ENCODE peak calls at places on chromosome 17, in ten cellular contexts. A is GM12891, Q is tibial nerve, W is A549, L is body of pancreas, Z is heart left ventricle, M is GM12892, C is HepG2, U is spleen, P is IMR-90. Y is an unnamed sample.

GRCh38 chr17:68299817-68300216 is 8.5 kb downstream of the ARSG start:
- DNase-seq in A (no peak), Q (no peak), W (no peak), L (no peak), Z (no peak), M (no peak), C (no peak), U (no peak), P (no peak), Y (no peak)

GRCh38 chr17:78307887-78308633 is 51.8 kb downstream of the SOCS3 start:
- DNase-seq in A (no peak), Q (no peak), W (no peak), L (peak), Z (no peak), M (no peak), C (peak), U (no peak), P (no peak), Y (no peak)

GRCh38 chr17:65656390-65657250 is 95.2 kb upstream of the AXIN2 start:
- DNase-seq in A (no peak), Q (no peak), W (peak), L (no peak), Z (no peak), M (no peak), C (peak), U (no peak), P (peak), Y (no peak)

GRCh38 chr17:43871947-43872690 is 25.1 kb downstream of the CD300LG start:
- DNase-seq in A (no peak), Q (no peak), W (no peak), L (no peak), Z (no peak), M (no peak), C (no peak), U (no peak), P (no peak), Y (no peak)

GRCh38 chr17:78184311-78184710 is 2.5 kb downstream of the TK1 start:
- DNase-seq in A (no peak), Q (no peak), W (no peak), L (peak), Z (no peak), M (no peak), C (no peak), U (no peak), P (no peak), Y (no peak)

GRCh38 chr17:41512789-41513547 is 5.7 kb downstream of the KRT15 start:
- DNase-seq in A (no peak), Q (no peak), W (no peak), L (no peak), Z (no peak), M (no peak), C (no peak), U (no peak), P (no peak), Y (no peak)

GRCh38 chr17:16474012-16474725 is 17.8 kb downstream of the LRRC75A start:
- DNase-seq in A (no peak), Q (no peak), W (no peak), L (no peak), Z (no peak), M (no peak), C (no peak), U (no peak), P (peak), Y (no peak)

GRCh38 chr17:46190763-46191162 is 2.5 kb downstream of the KANSL1 start:
- DNase-seq in A (no peak), Q (no peak), W (no peak), L (no peak), Z (no peak), M (no peak), C (no peak), U (no peak), P (peak), Y (no peak)

GRCh38 chr17:49071106-49071505 is 61.5 kb upstream of the B4GALNT2 start:
- DNase-seq in A (no peak), Q (no peak), W (no peak), L (no peak), Z (no peak), M (no peak), C (no peak), U (no peak), P (peak), Y (no peak)

GRCh38 chr17:82497483-82498405 is 21.8 kb upstream of the FOXK2 start:
- DNase-seq in A (no peak), Q (no peak), W (peak), L (peak), Z (no peak), M (no peak), C (no peak), U (peak), P (peak), Y (no peak)

GRCh38 chr17:83119987-83120864 is 40.8 kb downstream of the METRNL start:
- DNase-seq in A (peak), Q (no peak), W (peak), L (no peak), Z (peak), M (peak), C (no peak), U (peak), P (no peak), Y (no peak)

GRCh38 chr17:17542906-17543635 is 46.9 kb upstream of the RASD1 start:
- DNase-seq in A (no peak), Q (no peak), W (no peak), L (peak), Z (peak), M (no peak), C (no peak), U (no peak), P (no peak), Y (no peak)

GRCh38 chr17:48492401-48493298 is 38.2 kb downstream of the HOXB1 start:
- DNase-seq in A (peak), Q (peak), W (peak), L (peak), Z (peak), M (peak), C (no peak), U (peak), P (peak), Y (peak)

DNA sequence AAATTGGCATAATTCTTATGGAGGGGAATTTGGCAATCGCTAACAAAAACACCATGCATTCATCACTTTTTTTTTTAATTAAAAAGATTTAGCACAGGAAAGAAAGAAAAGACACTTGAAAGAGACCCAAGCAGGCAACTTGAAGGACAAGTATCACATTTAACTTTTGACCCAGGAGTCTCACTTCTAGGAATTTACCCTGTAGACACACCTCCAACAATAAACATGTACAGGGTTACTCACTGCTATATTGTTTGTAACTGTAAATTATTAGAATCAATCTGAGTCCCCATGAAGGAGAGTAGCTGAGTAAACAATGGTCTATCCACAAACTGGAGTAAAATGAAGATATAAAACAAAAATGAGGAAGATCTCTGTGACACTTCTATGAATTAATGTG is 10.1 kb downstream of the KIAA0753 start:
- DNase-seq in A (no peak), Q (no peak), W (no peak), L (no peak), Z (no peak), M (no peak), C (no peak), U (no peak), P (no peak), Y (no peak)
- TF ChIP-seq POLR2A in A (no peak), Q (no peak), W (no peak), L (no peak), Z (no peak), M (no peak), C (no peak), U (no peak), P (no peak), Y (no peak)

DNA sequence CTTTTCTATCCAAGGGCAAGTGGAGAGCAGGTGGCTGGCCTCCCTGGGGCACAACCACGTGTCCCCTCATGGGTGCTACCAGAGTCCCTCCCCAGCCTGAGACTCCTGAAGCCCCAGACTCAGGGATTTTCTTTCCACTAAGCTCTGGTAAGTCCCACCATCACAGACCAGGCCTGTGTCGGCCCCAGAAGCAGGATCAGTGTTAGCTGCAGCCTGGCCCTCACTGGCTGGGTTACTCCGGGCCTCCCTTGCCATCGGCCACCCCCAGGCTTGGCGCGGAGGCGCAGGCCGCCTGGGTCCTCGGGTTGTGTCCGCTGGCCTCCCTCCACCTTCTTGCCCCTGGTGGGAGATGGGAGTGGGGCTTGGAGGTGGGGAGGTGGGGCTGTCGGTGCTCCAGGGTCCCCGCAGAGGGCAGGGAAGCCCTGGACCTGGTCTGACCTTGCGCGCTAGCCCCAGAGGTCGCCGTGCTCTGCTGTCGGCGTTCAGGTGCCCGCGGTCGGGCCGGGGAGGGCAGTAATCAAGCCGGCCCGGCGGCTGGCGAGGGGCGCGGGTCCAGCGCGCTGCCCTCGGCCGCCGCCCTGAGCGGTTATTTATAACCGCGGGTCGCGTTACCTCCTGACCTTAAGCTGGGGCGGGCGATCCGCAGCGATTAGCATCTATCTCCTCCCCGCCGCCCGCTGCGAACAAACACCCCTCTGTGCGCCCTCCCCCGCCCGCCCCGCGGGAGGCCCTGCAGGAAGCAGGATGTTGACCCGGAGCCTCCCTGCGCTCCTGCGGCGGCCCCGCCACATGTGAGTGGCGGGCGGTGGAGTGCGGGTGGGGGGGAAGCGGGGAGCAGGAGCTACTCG is 78.1 kb upstream of the TOB1 start:
- DNase-seq in A (peak), Q (peak), W (peak), L (peak), Z (peak), M (peak), C (peak), U (peak), P (peak), Y (peak)
- TF ChIP-seq POLR2A in A (no peak), Q (peak), W (peak), L (peak), Z (no peak), M (no peak), C (peak), U (no peak), P (no peak), Y (no peak)

GRCh38 chr17:81050645-81051625 is 16.0 kb downstream of the BAIAP2 start:
- DNase-seq in A (no peak), Q (no peak), W (no peak), L (no peak), Z (no peak), M (no peak), C (no peak), U (no peak), P (no peak), Y (no peak)

GRCh38 chr17:81053043-81053970 is 18.4 kb downstream of the BAIAP2 start:
- DNase-seq in A (no peak), Q (no peak), W (no peak), L (no peak), Z (no peak), M (no peak), C (no peak), U (no peak), P (no peak), Y (no peak)

GRCh38 chr17:81049973-81050551 is 15.1 kb downstream of the BAIAP2 start:
- DNase-seq in A (no peak), Q (no peak), W (peak), L (peak), Z (peak), M (no peak), C (no peak), U (no peak), P (no peak), Y (peak)

GRCh38 chr17:81054308-81054707 is 19.4 kb downstream of the BAIAP2 start:
- DNase-seq in A (no peak), Q (no peak), W (no peak), L (no peak), Z (no peak), M (no peak), C (no peak), U (no peak), P (no peak), Y (no peak)

GRCh38 chr17:81052199-81052997 is 17.4 kb downstream of the BAIAP2 start:
- DNase-seq in A (no peak), Q (no peak), W (no peak), L (no peak), Z (no peak), M (no peak), C (no peak), U (no peak), P (no peak), Y (no peak)
- TF ChIP-seq POLR2A in A (no peak), Q (no peak), W (no peak), L (no peak), Z (no peak), M (no peak), C (no peak), U (no peak), P (no peak), Y (no peak)

GRCh38 chr17:7583253-7584109 is at the start of gene MPDU1:
- DNase-seq in A (peak), Q (peak), W (peak), L (peak), Z (peak), M (peak), C (peak), U (peak), P (peak), Y (no peak)
- TF ChIP-seq POLR2A in A (peak), Q (no peak), W (peak), L (peak), Z (no peak), M (peak), C (peak), U (peak), P (peak), Y (peak)

DNA sequence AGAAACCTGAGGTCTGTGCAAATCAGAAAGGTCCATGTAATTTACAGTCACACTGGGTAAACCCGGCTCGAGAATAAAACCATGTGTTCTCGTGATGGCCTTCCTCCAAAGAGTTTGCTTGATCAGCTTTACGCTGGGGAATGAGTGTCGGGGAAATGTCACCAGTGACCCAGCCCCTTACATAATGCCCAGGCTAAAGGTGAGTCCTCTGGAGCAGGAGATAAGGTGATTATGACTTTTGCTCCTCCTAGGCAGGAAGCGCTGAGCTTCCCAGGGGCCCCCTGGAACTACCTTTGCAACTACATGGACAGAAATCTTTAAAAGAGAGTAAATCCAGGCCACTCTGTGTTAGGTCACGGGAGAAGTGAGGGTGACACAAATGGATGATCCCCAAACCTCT is 15.7 kb downstream of the SLC6A4 start:
- DNase-seq in A (no peak), Q (no peak), W (no peak), L (no peak), Z (no peak), M (no peak), C (no peak), U (peak), P (no peak), Y (no peak)
- TF ChIP-seq POLR2A in A (no peak), Q (no peak), W (no peak), L (no peak), Z (no peak), M (no peak), C (no peak), U (no peak), P (no peak), Y (no peak)

GRCh38 chr17:27778193-27778592 is 22.1 kb downstream of the NOS2 start:
- DNase-seq in A (no peak), Q (no peak), W (no peak), L (no peak), Z (no peak), M (no peak), C (no peak), U (no peak), P (peak), Y (peak)
- TF ChIP-seq POLR2A in A (no peak), Q (no peak), W (no peak), L (no peak), Z (no peak), M (no peak), C (no peak), U (no peak), P (no peak), Y (no peak)

DNA sequence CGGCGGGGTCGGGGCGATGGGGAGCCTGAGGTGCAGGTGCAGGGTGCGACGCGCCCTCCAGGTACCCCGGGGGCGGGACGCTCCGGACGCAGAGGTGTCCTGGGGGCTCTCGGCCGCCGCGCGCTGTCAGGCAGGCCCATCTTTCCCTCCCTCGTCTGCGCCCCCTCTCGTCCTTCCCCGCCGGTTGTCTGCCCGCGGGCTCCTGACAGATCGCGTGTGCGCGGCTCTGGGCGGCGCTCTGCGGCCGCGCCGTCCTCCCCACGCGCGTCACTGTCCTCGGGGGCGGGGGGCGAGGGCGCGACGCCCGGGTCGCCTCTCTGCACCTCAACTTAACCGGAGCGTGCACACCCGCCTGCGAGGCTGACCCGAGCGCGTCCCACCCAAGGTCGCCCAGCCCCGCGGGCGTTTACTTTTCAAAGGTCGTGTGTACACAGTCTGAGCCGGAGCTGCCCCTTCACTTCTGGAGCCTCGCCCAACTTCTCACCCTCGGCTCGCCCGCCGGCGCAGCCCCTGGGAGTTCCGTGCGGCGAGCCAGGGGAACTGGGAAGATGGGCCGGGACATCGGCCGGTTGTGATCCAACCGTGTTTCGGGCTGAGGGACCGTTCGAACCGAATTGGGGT is 512 bp downstream of the AKAP1 start:
- DNase-seq in A (no peak), Q (peak), W (peak), L (peak), Z (peak), M (peak), C (peak), U (no peak), P (peak), Y (peak)
- TF ChIP-seq POLR2A in A (no peak), Q (no peak), W (no peak), L (no peak), Z (peak), M (no peak), C (peak), U (no peak), P (no peak), Y (no peak)

DNA sequence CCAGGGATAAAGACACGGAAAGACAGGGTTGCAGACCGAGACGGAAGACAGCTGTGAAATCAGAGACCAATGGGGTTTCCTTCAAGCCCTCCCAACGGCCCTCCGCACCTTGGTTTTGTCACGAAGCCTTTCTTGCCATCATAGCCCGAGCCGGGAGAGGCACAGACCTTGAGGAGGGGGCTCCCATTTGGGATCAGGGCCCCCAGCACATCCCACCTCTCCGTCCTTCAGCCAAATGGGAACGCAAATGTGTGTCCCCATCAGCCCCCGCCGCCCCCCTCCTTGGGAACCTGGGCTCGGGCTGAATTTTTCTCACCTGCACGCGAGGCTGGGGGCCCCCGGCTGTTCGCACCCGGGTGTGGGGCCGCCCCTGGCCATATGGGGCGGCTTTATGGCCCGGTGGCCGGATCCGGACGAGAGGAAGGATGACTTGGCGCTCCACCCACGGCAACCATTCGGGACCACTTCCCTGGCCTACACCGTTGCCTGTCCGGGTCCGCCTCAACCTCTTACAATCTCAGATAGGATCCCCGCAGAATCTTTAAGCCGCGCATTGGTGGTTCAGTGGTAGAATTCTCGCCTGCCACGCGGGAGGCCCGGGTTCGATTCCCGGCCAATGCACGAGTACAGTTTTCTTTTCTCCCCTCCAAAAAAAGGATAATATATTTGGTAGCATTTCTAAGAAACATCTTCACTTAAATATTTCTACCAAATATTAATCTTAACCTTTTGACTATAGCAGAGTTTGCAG is 1.5 kb upstream of the HES7 start:
- DNase-seq in A (no peak), Q (peak), W (peak), L (peak), Z (no peak), M (no peak), C (peak), U (peak), P (peak), Y (no peak)
- TF ChIP-seq POLR2A in A (no peak), Q (no peak), W (no peak), L (no peak), Z (no peak), M (no peak), C (no peak), U (no peak), P (no peak), Y (no peak)

DNA sequence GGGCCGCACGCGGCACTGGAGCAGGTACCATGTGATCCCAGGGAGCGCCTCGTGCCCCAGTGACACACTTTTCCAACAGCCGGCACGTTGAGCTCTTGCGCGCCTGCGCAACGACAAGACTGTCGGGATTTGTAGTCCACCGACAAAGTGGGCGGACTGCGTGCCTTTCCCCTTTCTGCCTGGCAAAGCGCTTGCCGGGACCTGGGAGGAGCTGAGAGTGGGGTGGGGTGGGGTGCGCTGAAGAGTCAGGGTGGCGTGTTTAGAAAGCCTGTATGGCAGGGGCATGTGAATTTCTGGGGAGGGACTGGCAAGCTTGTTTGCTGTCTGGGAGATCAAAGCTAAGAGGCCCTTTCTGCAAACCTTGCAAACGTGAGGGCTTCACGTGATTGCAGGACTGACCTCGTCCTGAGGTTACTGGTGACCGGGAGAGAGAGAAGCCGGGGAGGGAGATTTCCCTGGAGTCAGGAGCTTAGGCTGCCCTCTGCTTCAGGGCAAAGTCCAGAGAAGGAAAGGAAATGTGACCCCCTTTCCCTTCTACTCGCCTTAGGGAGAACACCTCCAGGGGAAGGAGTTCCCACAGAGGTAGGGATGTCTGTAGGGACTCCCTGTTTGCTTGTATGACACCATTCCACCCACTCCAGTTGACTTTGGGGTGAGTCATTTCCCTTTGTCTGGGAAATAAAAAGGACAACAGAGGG is 429 bp upstream of the NR1D1 start:
- DNase-seq in A (peak), Q (peak), W (peak), L (peak), Z (peak), M (peak), C (peak), U (peak), P (peak), Y (peak)
- TF ChIP-seq POLR2A in A (no peak), Q (peak), W (no peak), L (no peak), Z (no peak), M (no peak), C (peak), U (no peak), P (no peak), Y (no peak)

Y was measured in H54.